ENCODE peak calls at places on chromosomes 5 and 9, in seven cellular contexts. Q is right atrium auricular region; V is K562; H is lower lobe of right lung; M is CD8-positive, alpha-beta memory T cell; S is DND-41; T is psoas muscle. O is an unnamed sample.
A peak's percentile ranks its signal among the peaks of the same experiment; 100 is the strongest.

GRCh38 chr9:101427957-101428655 is 7.5 kb downstream of the ALDOB start:
- DNase-seq in Q (no peak), V (no peak), H (no peak), M (no peak), S (no peak), T (no peak), O (no peak)

GRCh38 chr5:3197699-3198098 is 397.9 kb upstream of the IRX1 start:
- DNase-seq in Q (no peak), V (no peak), H (no peak), M (no peak), S (no peak), T (no peak), O (no peak)

GRCh38 chr9:110021891-110022290 is 186.1 kb downstream of the C9orf152 start:
- DNase-seq in Q (no peak), V (no peak), H (no peak), M (no peak), S (no peak), T (no peak), O (no peak)

GRCh38 chr5:57225553-57225952 is 51.7 kb downstream of the GPBP1 start:
- DNase-seq in Q (no peak), V (no peak), H (no peak), M (no peak), S (no peak), T (no peak), O (no peak)

GRCh38 chr5:132641241-132641723 is 16.7 kb upstream of the IL13 start:
- DNase-seq in Q (no peak), V (no peak), H (no peak), M (no peak), S (no peak), T (no peak), O (no peak)

GRCh38 chr5:160445132-160445531 is 23.5 kb downstream of the PTTG1 start:
- DNase-seq in Q (no peak), V (no peak), H (no peak), M (no peak), S (no peak), T (no peak), O (no peak)

GRCh38 chr5:111345731-111346130 is 121.5 kb downstream of the CAMK4 start:
- DNase-seq in Q (no peak), V (no peak), H (no peak), M (no peak), S (no peak), T (no peak), O (no peak)

GRCh38 chr9:98584059-98584458 is 124.7 kb downstream of the GABBR2 start:
- DNase-seq in Q (no peak), V (peak; percentile 37), H (no peak), M (no peak), S (no peak), T (no peak), O (no peak)

GRCh38 chr5:178215263-178216002 is 11.1 kb downstream of the HNRNPAB start:
- DNase-seq in Q (no peak), V (no peak), H (peak; percentile 45), M (no peak), S (no peak), T (no peak), O (no peak)

GRCh38 chr9:85377751-85378289 is 363.9 kb downstream of the AGTPBP1 start:
- DNase-seq in Q (no peak), V (no peak), H (no peak), M (no peak), S (peak; percentile 5), T (no peak), O (no peak)

DNA sequence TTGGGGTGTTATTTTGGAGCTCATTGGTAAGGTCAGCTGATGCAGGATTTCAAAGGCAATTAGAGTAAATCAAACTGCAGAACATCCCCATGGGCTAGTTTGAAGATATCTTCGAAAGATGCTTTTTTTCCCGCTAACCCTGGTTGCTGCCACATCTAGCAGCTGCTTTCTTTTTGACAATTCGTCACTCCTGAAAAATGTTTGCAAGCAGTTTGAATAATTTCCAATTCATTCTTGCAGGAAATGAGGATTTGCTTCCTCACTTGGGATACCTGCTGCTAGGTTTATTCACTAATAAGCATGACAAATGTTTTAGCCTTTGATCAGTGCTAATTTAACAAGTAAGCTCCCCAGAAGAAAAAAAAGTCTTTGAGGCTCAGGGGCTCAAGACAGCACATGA is 649.6 kb upstream of the RORB start:
- DNase-seq in Q (no peak), V (no peak), H (no peak), M (no peak), S (no peak), T (no peak), O (no peak)
- H3K27ac ChIP-seq in Q (no peak overlapping the region), V (no peak overlapping the region), H (no peak overlapping the region), M (no peak overlapping the region), S (no peak overlapping the region), T (no peak overlapping the region), O (no peak overlapping the region)

DNA sequence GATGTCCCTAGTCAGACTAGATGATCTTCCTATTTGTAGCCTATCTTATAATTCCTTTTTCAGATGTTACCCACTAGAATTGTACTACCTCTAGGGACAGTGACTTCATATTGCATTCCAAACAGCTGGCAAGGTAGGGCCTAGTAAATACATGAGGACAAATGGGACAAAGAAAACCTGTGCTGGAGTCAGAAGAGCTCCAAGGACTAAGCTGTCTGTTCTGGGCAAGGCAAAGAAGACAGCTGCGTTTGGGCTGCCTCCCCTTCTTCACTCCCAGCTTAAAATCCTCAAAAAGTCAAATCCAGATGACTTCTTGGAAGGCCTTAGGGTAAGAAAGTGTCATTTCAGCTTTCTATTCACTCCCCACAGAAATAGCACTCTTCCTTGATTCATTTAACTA is 10.1 kb downstream of the DMXL1 start:
- DNase-seq in Q (no peak), V (no peak), H (no peak), M (no peak), S (no peak), T (no peak), O (no peak)
- H3K27ac ChIP-seq in Q (no peak overlapping the region), V (no peak overlapping the region), H (no peak overlapping the region), M (no peak overlapping the region), S (no peak overlapping the region), T (no peak overlapping the region), O (no peak overlapping the region)

GRCh38 chr9:115098226-115098965 is 19.6 kb downstream of the TNC start:
- DNase-seq in Q (no peak), V (no peak), H (no peak), M (no peak), S (no peak), T (no peak), O (no peak)
- H3K27ac ChIP-seq in Q (no peak overlapping the region), V (no peak overlapping the region), H (peak overlapping the region; percentile 26), M (no peak overlapping the region), S (no peak overlapping the region), T (no peak overlapping the region), O (no peak overlapping the region)

GRCh38 chr5:140292212-140293040 is 10.5 kb downstream of the PFDN1 start:
- DNase-seq in Q (no peak), V (no peak), H (no peak), M (no peak), S (no peak), T (no peak), O (no peak)
- H3K27ac ChIP-seq in Q (peak overlapping the region; percentile 66), V (no peak overlapping the region), H (peak overlapping the region; percentile 19), M (no peak overlapping the region), S (peak overlapping the region; percentile 15), T (peak overlapping the region; percentile 83), O (peak overlapping the region; percentile 65)

GRCh38 chr9:126791406-126792230 is 13.2 kb upstream of the ZBTB43 start:
- DNase-seq in Q (no peak), V (no peak), H (peak; percentile 10), M (no peak), S (no peak), T (no peak), O (peak; percentile 100)

GRCh38 chr9:126793686-126794417 is 11.0 kb upstream of the ZBTB43 start:
- DNase-seq in Q (no peak), V (no peak), H (no peak), M (no peak), S (no peak), T (no peak), O (peak; percentile 93)

GRCh38 chr9:126796758-126797157 is 8.1 kb upstream of the ZBTB43 start:
- DNase-seq in Q (no peak), V (peak; percentile 20), H (no peak), M (no peak), S (no peak), T (no peak), O (no peak)

GRCh38 chr9:126797903-126798302 is 6.9 kb upstream of the ZBTB43 start:
- DNase-seq in Q (no peak), V (no peak), H (no peak), M (no peak), S (no peak), T (no peak), O (no peak)

GRCh38 chr9:126794441-126794840 is 10.4 kb upstream of the ZBTB43 start:
- DNase-seq in Q (no peak), V (no peak), H (no peak), M (no peak), S (no peak), T (no peak), O (no peak)
- H3K27ac ChIP-seq in Q (no peak overlapping the region), V (no peak overlapping the region), H (no peak overlapping the region), M (no peak overlapping the region), S (no peak overlapping the region), T (no peak overlapping the region), O (peak overlapping the region; percentile 86)

GRCh38 chr5:77864997-77865396 is 88.9 kb upstream of the TBCA start:
- DNase-seq in Q (no peak), V (no peak), H (peak; percentile 82), M (no peak), S (no peak), T (no peak), O (no peak)
- H3K27ac ChIP-seq in Q (no peak overlapping the region), V (no peak overlapping the region), H (no peak overlapping the region), M (no peak overlapping the region), S (no peak overlapping the region), T (no peak overlapping the region), O (no peak overlapping the region)

GRCh38 chr9:113152699-113153098 is 1.9 kb downstream of the SLC31A2 start:
- DNase-seq in Q (no peak), V (no peak), H (no peak), M (no peak), S (no peak), T (no peak), O (peak; percentile 76)
- H3K27ac ChIP-seq in Q (peak overlapping the region; percentile 78), V (no peak overlapping the region), H (peak overlapping the region; percentile 93), M (no peak overlapping the region), S (no peak overlapping the region), T (peak overlapping the region; percentile 86), O (peak overlapping the region; percentile 97)